ENCODE peak calls at places on chromosomes 5 and 9, in six cellular contexts. G, C, K, Q, B and S are unnamed samples.

GRCh38 chr5:151070449-151070848 is 10.4 kb downstream of the TNIP1 start:
- DNase-seq in Q (no peak), B (no peak), K (no peak), G (no peak), C (no peak), S (no peak)

GRCh38 chr9:15416880-15417279 is 5.8 kb upstream of the SNAPC3 start:
- DNase-seq in Q (peak), K (no peak), G (peak), B (peak), C (no peak), S (no peak)

GRCh38 chr9:125189011-125189360 is 617 bp downstream of the PPP6C start:
- DNase-seq in G (no peak), C (peak), B (no peak), Q (peak), K (no peak), S (no peak)

GRCh38 chr9:135272608-135273007 is 185.1 kb downstream of the OLFM1 start:
- DNase-seq in G (no peak), Q (no peak), K (no peak), B (no peak), C (no peak), S (no peak)

GRCh38 chr9:113152699-113153098 is 1.9 kb downstream of the SLC31A2 start:
- DNase-seq in C (no peak), Q (no peak), G (no peak), B (no peak), K (no peak), S (no peak)

GRCh38 chr5:33340195-33340594 is 100.6 kb upstream of the TARS1 start:
- DNase-seq in Q (no peak), B (no peak), C (no peak), G (no peak), K (no peak), S (peak)

GRCh38 chr9:108083160-108083559 is 593.6 kb upstream of the KLF4 start:
- DNase-seq in K (no peak), C (no peak), Q (no peak), B (peak), G (no peak), S (no peak)

GRCh38 chr5:76292923-76293322 is 110.2 kb upstream of the IQGAP2 start:
- DNase-seq in K (no peak), Q (no peak), B (no peak), C (no peak), G (no peak), S (no peak)

GRCh38 chr5:109589983-109590382 is 99.7 kb upstream of the MAN2A1 start:
- DNase-seq in K (no peak), G (peak), B (no peak), C (no peak), Q (peak), S (no peak)

GRCh38 chr5:176732736-176733585 is 77.4 kb upstream of the UNC5A start:
- DNase-seq in B (no peak), G (no peak), C (no peak), K (no peak), Q (no peak), S (no peak)

GRCh38 chr5:142970440-142970788 is 200.2 kb downstream of the ARHGAP26 start:
- DNase-seq in K (no peak), B (no peak), C (no peak), Q (no peak), G (no peak), S (no peak)

GRCh38 chr5:132215329-132215728 is 12.3 kb downstream of the P4HA2 start:
- DNase-seq in K (peak), G (no peak), C (no peak), B (no peak), Q (no peak), S (no peak)

GRCh38 chr9:70315389-70315788 is 56.6 kb downstream of the SMC5 start:
- DNase-seq in C (no peak), B (no peak), Q (no peak), K (no peak), G (no peak), S (no peak)